ENCODE peak calls at places on chromosomes 1 and 21, in six cellular contexts. I is GM04503; F is stimulated activated CD8-positive, alpha-beta memory T cell treated with anti-CD3 and anti-CD28 coated beads, Interleukin-4, amount 100 ng/mL, for 4 hours; A is iPS DF 19.7; Z is SW 1271; N is iris pigment epithelial cell. K is an unnamed sample.
A peak's percentile ranks its signal among the peaks of the same experiment; 100 is the strongest.

GRCh38 chr1:165629848-165630628 is 996 bp upstream of the MGST3 start:
- DNase-seq in Z (no peak), F (no peak), N (no peak), I (no peak), A (no peak), K (no peak)

GRCh38 chr1:179038528-179039281 is 13.0 kb downstream of the FAM20B start:
- DNase-seq in Z (no peak), F (no peak), I (no peak), N (peak; percentile 50), A (no peak), K (no peak)

GRCh38 chr1:12697406-12697805 is 18.5 kb upstream of the AADACL3 start:
- DNase-seq in N (no peak), F (no peak), A (no peak), Z (no peak), I (peak; percentile 37), K (peak; percentile 2)

GRCh38 chr1:234495231-234495990 is 16.4 kb upstream of the TARBP1 start:
- DNase-seq in A (no peak), Z (no peak), N (peak; percentile 96), I (peak; percentile 88), F (no peak), K (peak; percentile 88)

GRCh38 chr1:32334864-32335618 is 992 bp downstream of the MARCKSL1 start:
- DNase-seq in Z (no peak), I (no peak), N (peak; percentile 45), A (no peak), F (peak; percentile 47), K (no peak)

GRCh38 chr1:31549807-31550620 is 26.3 kb upstream of the TINAGL1 start:
- DNase-seq in N (no peak), Z (no peak), I (no peak), A (no peak), F (no peak), K (no peak)

GRCh38 chr1:221856188-221857093 is 114.6 kb upstream of the DUSP10 start:
- DNase-seq in N (peak; percentile 54), Z (no peak), I (no peak), A (no peak), F (no peak), K (no peak)

GRCh38 chr1:218658899-218659298 is 313.8 kb downstream of the TGFB2 start:
- DNase-seq in Z (no peak), A (no peak), I (no peak), F (no peak), N (peak; percentile 93), K (no peak)

GRCh38 chr1:183043872-183044859 is 20.9 kb downstream of the LAMC1 start:
- DNase-seq in F (no peak), A (no peak), N (peak; percentile 94), I (peak; percentile 91), Z (no peak), K (peak; percentile 90)

GRCh38 chr1:16907870-16908758 is 12.3 kb downstream of the RNU1-2 start:
- DNase-seq in N (no peak), F (no peak), I (no peak), Z (no peak), A (no peak), K (no peak)

GRCh38 chr1:180232521-180233043 is 2.5 kb downstream of the LHX4 start:
- DNase-seq in A (no peak), N (no peak), I (no peak), F (no peak), Z (no peak), K (no peak)

GRCh38 chr1:231724876-231725647 is 98.5 kb downstream of the DISC1 start:
- DNase-seq in I (no peak), A (peak; percentile 60), N (peak; percentile 70), Z (no peak), F (no peak), K (no peak)

GRCh38 chr1:9910080-9910424 is at the start of gene CTNNBIP1:
- DNase-seq in F (no peak), N (no peak), A (no peak), Z (no peak), I (no peak), K (no peak)

GRCh38 chr1:115782571-115783281 is 14.2 kb upstream of the CASQ2 start:
- DNase-seq in N (peak; percentile 98), F (no peak), I (peak; percentile 82), A (no peak), Z (no peak), K (peak; percentile 50)

GRCh38 chr1:192581131-192581927 is 5.8 kb downstream of the RGS1 start:
- DNase-seq in I (no peak), F (no peak), Z (no peak), N (no peak), A (no peak), K (no peak)

GRCh38 chr1:82901118-82901517 is 1097.8 kb downstream of the TTLL7 start:
- DNase-seq in I (no peak), N (no peak), Z (no peak), F (no peak), A (no peak), K (no peak)

GRCh38 chr21:45611296-45611695 is 32.2 kb upstream of the PCBP3 start:
- DNase-seq in N (no peak), A (no peak), I (no peak), F (no peak), Z (no peak), K (no peak)

GRCh38 chr1:113854234-113854633 is 17.3 kb downstream of the PTPN22 start:
- DNase-seq in I (no peak), Z (no peak), A (no peak), N (no peak), F (no peak), K (no peak)

GRCh38 chr21:40053007-40053406 is 185.8 kb downstream of the PCP4 start:
- DNase-seq in I (no peak), N (no peak), F (no peak), A (no peak), Z (no peak), K (no peak)

GRCh38 chr1:226404063-226404903 is 3.6 kb downstream of the PARP1 start:
- DNase-seq in A (no peak), N (peak; percentile 36), F (no peak), I (peak; percentile 45), Z (no peak), K (no peak)

GRCh38 chr1:70083519-70083918 is 121.9 kb downstream of the LRRC40 start:
- DNase-seq in A (no peak), I (no peak), N (no peak), Z (no peak), F (no peak), K (no peak)

GRCh38 chr1:45863117-45863670 is 59.8 kb downstream of the MAST2 start:
- DNase-seq in I (no peak), Z (no peak), F (no peak), N (no peak), A (no peak), K (no peak)

GRCh38 chr1:211511947-211512346 is 20.0 kb upstream of the RD3 start:
- DNase-seq in N (peak; percentile 20), F (no peak), I (no peak), Z (no peak), A (no peak), K (no peak)

GRCh38 chr21:39218082-39218409 is 34.8 kb upstream of the PSMG1 start:
- DNase-seq in A (no peak), N (no peak), Z (no peak), F (no peak), I (no peak), K (no peak)

GRCh38 chr21:34962586-34963222 is 86.4 kb downstream of the RUNX1 start:
- DNase-seq in I (no peak), N (no peak), A (no peak), F (no peak), Z (no peak), K (no peak)

GRCh38 chr1:115252585-115252984 is 85.5 kb downstream of the NGF start:
- DNase-seq in N (no peak), A (no peak), F (no peak), Z (no peak), I (no peak), K (no peak)

GRCh38 chr21:45048968-45049367 is 25.4 kb upstream of the ADARB1 start:
- DNase-seq in I (no peak), Z (no peak), A (no peak), F (no peak), N (peak; percentile 34), K (no peak)

GRCh38 chr1:160707171-160708109 is 4.2 kb downstream of the CD48 start:
- DNase-seq in A (no peak), N (no peak), Z (no peak), I (no peak), F (no peak), K (no peak)

GRCh38 chr1:54519709-54520108 is 28.3 kb upstream of the ACOT11 start:
- DNase-seq in I (no peak), N (no peak), A (no peak), Z (no peak), F (no peak), K (no peak)

K was measured in AG04449.